ENCODE peak calls at places on chromosomes 13 and 19, in seven cellular contexts. One of them, this sample, is unnamed.

GRCh38 chr19:46428278-46429141 is at the start of gene PNMA8C:
- DNase-seq in HCT116: no peak
- DNase-seq in OCI-LY7: peak; percentile 87
- DNase-seq in hepatocyte: peak; percentile 77
- DNase-seq in neural progenitor cell: peak; percentile 97
- DNase-seq in SK-N-SH: peak; percentile 91
- DNase-seq in PC-3: no peak
- DNase-seq in this sample: peak; percentile 96

GRCh38 chr19:4647676-4648644 is 8.6 kb downstream of the TNFAIP8L1 start:
- DNase-seq in HCT116: no peak
- DNase-seq in OCI-LY7: no peak
- DNase-seq in hepatocyte: no peak
- DNase-seq in neural progenitor cell: no peak
- DNase-seq in SK-N-SH: no peak
- DNase-seq in PC-3: no peak
- DNase-seq in this sample: peak; percentile 63

GRCh38 chr13:97119899-97120745 is 102.0 kb upstream of the MBNL2 start:
- DNase-seq in HCT116: no peak
- DNase-seq in OCI-LY7: no peak
- DNase-seq in hepatocyte: no peak
- DNase-seq in neural progenitor cell: no peak
- DNase-seq in SK-N-SH: no peak
- DNase-seq in PC-3: peak; percentile 22
- DNase-seq in this sample: no peak

GRCh38 chr19:1754651-1755466 is 1.6 kb downstream of the ONECUT3 start:
- DNase-seq in HCT116: no peak
- DNase-seq in OCI-LY7: no peak
- DNase-seq in hepatocyte: no peak
- DNase-seq in neural progenitor cell: peak; percentile 70
- DNase-seq in SK-N-SH: no peak
- DNase-seq in PC-3: peak; percentile 34
- DNase-seq in this sample: peak; percentile 53

GRCh38 chr13:28541966-28542365 is 47.0 kb upstream of the FLT1 start:
- DNase-seq in HCT116: no peak
- DNase-seq in OCI-LY7: no peak
- DNase-seq in hepatocyte: no peak
- DNase-seq in neural progenitor cell: no peak
- DNase-seq in SK-N-SH: no peak
- DNase-seq in PC-3: no peak
- DNase-seq in this sample: no peak

GRCh38 chr19:19650331-19650730 is 6.9 kb upstream of the GMIP start:
- DNase-seq in HCT116: no peak
- DNase-seq in OCI-LY7: no peak
- DNase-seq in hepatocyte: no peak
- DNase-seq in neural progenitor cell: no peak
- DNase-seq in SK-N-SH: no peak
- DNase-seq in PC-3: no peak
- DNase-seq in this sample: no peak

GRCh38 chr13:106612688-106613087 is 44.8 kb upstream of the ARGLU1 start:
- DNase-seq in HCT116: no peak
- DNase-seq in OCI-LY7: no peak
- DNase-seq in hepatocyte: peak; percentile 75
- DNase-seq in neural progenitor cell: no peak
- DNase-seq in SK-N-SH: no peak
- DNase-seq in PC-3: no peak
- DNase-seq in this sample: no peak

GRCh38 chr13:79710376-79710775 is 229.4 kb downstream of the NDFIP2 start:
- DNase-seq in HCT116: no peak
- DNase-seq in OCI-LY7: no peak
- DNase-seq in hepatocyte: no peak
- DNase-seq in neural progenitor cell: no peak
- DNase-seq in SK-N-SH: peak; percentile 35
- DNase-seq in PC-3: no peak
- DNase-seq in this sample: no peak

GRCh38 chr13:84126671-84127171 is 244.4 kb upstream of the SLITRK1 start:
- DNase-seq in HCT116: no peak
- DNase-seq in OCI-LY7: no peak
- DNase-seq in hepatocyte: peak; percentile 5
- DNase-seq in neural progenitor cell: no peak
- DNase-seq in SK-N-SH: no peak
- DNase-seq in PC-3: no peak
- DNase-seq in this sample: no peak

GRCh38 chr13:102504002-102504401 is 92.8 kb upstream of the TPP2 start:
- DNase-seq in HCT116: no peak
- DNase-seq in OCI-LY7: no peak
- DNase-seq in hepatocyte: no peak
- DNase-seq in neural progenitor cell: no peak
- DNase-seq in SK-N-SH: peak; percentile 40
- DNase-seq in PC-3: no peak
- DNase-seq in this sample: no peak

GRCh38 chr19:28667348-28667977 is 545.5 kb downstream of the UQCRFS1 start:
- DNase-seq in HCT116: no peak
- DNase-seq in OCI-LY7: no peak
- DNase-seq in hepatocyte: no peak
- DNase-seq in neural progenitor cell: no peak
- DNase-seq in SK-N-SH: no peak
- DNase-seq in PC-3: no peak
- DNase-seq in this sample: peak; percentile 6

DNA sequence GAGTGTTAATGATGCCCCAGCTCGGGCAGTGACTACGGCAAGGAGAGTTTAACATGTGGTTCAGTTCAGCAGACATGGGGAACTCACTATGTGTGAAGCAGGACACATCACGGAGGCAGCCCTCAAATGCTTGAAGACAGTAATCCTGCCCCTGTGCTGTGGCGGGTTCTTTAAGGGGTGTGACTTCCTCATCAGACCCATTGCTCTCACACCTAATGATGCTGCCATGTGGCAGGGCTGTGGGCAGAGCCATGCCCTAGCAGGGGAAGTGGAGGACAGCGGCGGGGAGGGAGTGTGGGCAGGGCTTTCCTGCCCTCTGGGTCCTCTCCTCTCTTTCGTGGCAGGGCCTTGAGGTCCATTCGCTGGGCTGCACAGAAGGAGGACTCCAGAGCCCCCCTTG is 131.0 kb upstream of the GJB6 start:
- DNase-seq in HCT116: no peak
- DNase-seq in OCI-LY7: no peak
- DNase-seq in hepatocyte: no peak
- DNase-seq in neural progenitor cell: no peak
- DNase-seq in SK-N-SH: no peak
- DNase-seq in PC-3: no peak
- DNase-seq in this sample: no peak
- H3K27ac ChIP-seq in HCT116: no peak overlapping the region
- H3K27ac ChIP-seq in OCI-LY7: no peak overlapping the region
- H3K27ac ChIP-seq in hepatocyte: no peak overlapping the region
- H3K27ac ChIP-seq in neural progenitor cell: no peak overlapping the region
- H3K27ac ChIP-seq in SK-N-SH: no peak overlapping the region
- H3K27ac ChIP-seq in PC-3: no peak overlapping the region
- H3K27ac ChIP-seq in this sample: no peak overlapping the region

DNA sequence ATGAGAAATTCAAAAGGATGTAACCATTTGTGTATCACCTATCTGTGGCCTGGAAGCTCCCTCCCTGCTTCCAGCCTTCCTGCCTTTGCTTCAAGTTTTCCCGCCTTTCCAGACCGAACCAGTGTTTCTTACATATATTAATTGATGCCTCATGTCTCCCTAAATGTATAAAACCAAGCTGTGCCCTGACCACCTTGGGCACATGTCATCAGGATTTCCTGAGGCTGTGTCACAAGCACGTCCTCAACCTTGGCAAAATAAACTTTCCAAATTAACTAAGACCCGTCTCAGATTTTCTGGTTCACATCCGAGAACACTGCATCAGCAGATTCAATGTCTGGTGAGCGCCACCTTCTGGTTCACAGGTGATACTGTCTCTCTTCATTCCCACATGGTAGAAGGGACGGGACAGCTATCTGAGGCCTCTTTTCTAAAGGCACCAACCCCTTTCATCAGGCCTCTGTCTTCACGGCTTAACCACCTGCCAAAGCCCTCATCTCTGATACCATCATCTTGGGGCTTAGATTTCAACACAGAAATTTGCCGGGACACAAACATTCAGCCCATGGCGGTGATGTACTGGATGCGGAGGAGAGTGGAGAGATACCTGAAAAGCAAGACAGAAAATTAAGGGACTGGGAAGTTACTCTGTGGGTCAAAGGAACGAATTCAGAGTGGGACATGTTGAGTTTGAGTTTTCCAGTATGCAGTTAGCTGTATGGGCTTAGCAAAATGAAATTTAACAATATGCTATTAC is 58.7 kb upstream of the PABPC3 start:
- DNase-seq in HCT116: peak; percentile 55
- DNase-seq in OCI-LY7: peak; percentile 71
- DNase-seq in hepatocyte: peak; percentile 77
- DNase-seq in neural progenitor cell: peak; percentile 82
- DNase-seq in SK-N-SH: peak; percentile 62
- DNase-seq in PC-3: peak; percentile 68
- DNase-seq in this sample: peak; percentile 90
- TF ChIP-seq EZH2phosphoT487 in HCT116: no peak
- TF ChIP-seq EZH2phosphoT487 in OCI-LY7: no peak
- TF ChIP-seq EZH2phosphoT487 in hepatocyte: no peak
- TF ChIP-seq EZH2phosphoT487 in neural progenitor cell: no peak
- TF ChIP-seq EZH2phosphoT487 in SK-N-SH: no peak
- TF ChIP-seq EZH2phosphoT487 in PC-3: no peak
- TF ChIP-seq EZH2phosphoT487 in this sample: no peak

DNA sequence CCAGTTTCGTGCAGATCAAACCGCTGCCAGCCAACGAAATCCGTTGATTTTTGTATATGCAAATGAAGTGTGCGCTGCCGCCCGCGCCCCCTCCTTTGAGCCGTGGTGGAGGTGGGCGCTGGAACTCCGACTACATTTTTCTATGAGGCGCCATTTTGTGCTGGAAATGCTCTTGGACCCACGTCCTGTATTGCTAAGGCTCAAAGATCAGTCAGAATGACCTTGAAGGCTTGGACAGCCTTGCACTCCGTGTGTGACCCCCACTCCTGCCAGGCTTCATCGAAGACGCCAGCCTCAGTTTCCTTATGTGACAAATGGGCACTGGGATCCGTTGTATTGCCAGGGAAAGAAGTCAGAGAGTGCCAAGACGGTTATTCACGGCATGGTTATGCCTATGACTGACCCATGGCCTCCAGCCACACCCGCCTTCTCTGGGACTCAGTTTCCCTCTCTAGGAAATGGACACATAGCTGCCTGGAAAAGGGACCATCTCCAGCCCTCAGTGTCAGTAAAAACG is 790 bp upstream of the UBE2S start:
- DNase-seq in HCT116: no peak
- DNase-seq in OCI-LY7: no peak
- DNase-seq in hepatocyte: no peak
- DNase-seq in neural progenitor cell: no peak
- DNase-seq in SK-N-SH: no peak
- DNase-seq in PC-3: no peak
- DNase-seq in this sample: no peak
- H3K27ac ChIP-seq in HCT116: peak overlapping the region; percentile 95
- H3K27ac ChIP-seq in OCI-LY7: peak overlapping the region; percentile 92
- H3K27ac ChIP-seq in hepatocyte: peak overlapping the region; percentile 95
- H3K27ac ChIP-seq in neural progenitor cell: no peak overlapping the region
- H3K27ac ChIP-seq in SK-N-SH: peak overlapping the region; percentile 98
- H3K27ac ChIP-seq in PC-3: peak overlapping the region; percentile 57
- H3K27ac ChIP-seq in this sample: peak overlapping the region; percentile 89

DNA sequence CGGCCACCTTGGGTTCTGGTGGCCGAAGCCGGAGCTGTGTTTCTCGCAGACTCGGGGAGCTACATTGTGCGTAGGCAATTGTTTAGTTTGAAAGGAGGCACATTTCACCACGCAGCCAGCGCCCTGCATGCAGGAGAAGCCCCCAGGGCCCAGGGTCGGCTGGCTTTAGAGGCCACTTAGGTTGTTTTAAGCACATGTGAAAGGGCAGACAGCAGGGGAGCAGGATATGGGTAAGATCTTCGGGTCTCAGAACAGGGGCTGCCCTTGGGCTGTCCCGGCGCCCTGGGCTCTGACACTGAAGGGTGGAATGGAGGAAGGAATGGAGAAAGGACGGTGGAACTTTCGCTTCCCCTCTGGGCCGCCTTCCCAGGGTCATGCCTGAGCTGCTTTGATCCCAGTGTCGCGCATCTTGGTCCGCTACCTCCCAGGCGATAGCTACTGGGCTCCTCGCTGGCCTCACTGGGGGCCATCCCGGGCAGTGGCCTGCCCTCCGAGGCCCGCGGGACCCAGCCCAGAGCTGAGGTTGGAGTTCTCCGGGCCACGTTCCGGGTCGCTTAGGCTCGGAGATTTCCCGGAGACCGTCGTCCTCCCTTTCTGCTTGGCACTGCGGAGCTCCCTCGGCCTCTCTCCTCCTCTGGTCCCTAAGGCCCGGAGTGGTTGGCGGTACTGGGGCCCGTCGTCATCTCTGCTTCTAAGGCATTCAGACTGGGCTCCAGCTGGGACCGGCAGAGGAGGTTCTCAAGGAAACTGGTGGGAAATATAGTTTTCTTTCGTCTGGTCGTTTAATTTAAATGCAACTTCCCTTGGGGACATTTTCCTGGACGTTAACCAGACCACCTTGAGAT is 4.3 kb upstream of the POU4F1 start:
- DNase-seq in HCT116: no peak
- DNase-seq in OCI-LY7: no peak
- DNase-seq in hepatocyte: no peak
- DNase-seq in neural progenitor cell: peak; percentile 62
- DNase-seq in SK-N-SH: peak; percentile 45
- DNase-seq in PC-3: no peak
- DNase-seq in this sample: peak; percentile 72
- TF ChIP-seq EZH2phosphoT487 in HCT116: no peak
- TF ChIP-seq EZH2phosphoT487 in OCI-LY7: no peak
- TF ChIP-seq EZH2phosphoT487 in hepatocyte: no peak
- TF ChIP-seq EZH2phosphoT487 in neural progenitor cell: peak; percentile 59
- TF ChIP-seq EZH2phosphoT487 in SK-N-SH: no peak
- TF ChIP-seq EZH2phosphoT487 in PC-3: no peak
- TF ChIP-seq EZH2phosphoT487 in this sample: no peak

GRCh38 chr19:38879400-38879751 is 1.3 kb upstream of the RINL start:
- DNase-seq in HCT116: no peak
- DNase-seq in OCI-LY7: no peak
- DNase-seq in hepatocyte: peak; percentile 54
- DNase-seq in neural progenitor cell: no peak
- DNase-seq in SK-N-SH: peak; percentile 11
- DNase-seq in PC-3: no peak
- DNase-seq in this sample: no peak

GRCh38 chr19:38880882-38881609 is 3.0 kb upstream of the RINL start:
- DNase-seq in HCT116: no peak
- DNase-seq in OCI-LY7: no peak
- DNase-seq in hepatocyte: no peak
- DNase-seq in neural progenitor cell: no peak
- DNase-seq in SK-N-SH: peak; percentile 25
- DNase-seq in PC-3: no peak
- DNase-seq in this sample: no peak

GRCh38 chr19:38880076-38880881 is 2.2 kb upstream of the RINL start:
- DNase-seq in HCT116: no peak
- DNase-seq in OCI-LY7: no peak
- DNase-seq in hepatocyte: no peak
- DNase-seq in neural progenitor cell: peak; percentile 31
- DNase-seq in SK-N-SH: peak; percentile 12
- DNase-seq in PC-3: no peak
- DNase-seq in this sample: peak; percentile 62

GRCh38 chr19:38877781-38878574 is at the start of gene RINL:
- DNase-seq in HCT116: no peak
- DNase-seq in OCI-LY7: peak; percentile 87
- DNase-seq in hepatocyte: peak; percentile 56
- DNase-seq in neural progenitor cell: no peak
- DNase-seq in SK-N-SH: peak; percentile 49
- DNase-seq in PC-3: no peak
- DNase-seq in this sample: peak; percentile 43

GRCh38 chr19:38878575-38879399 is 712 bp upstream of the RINL start:
- DNase-seq in HCT116: no peak
- DNase-seq in OCI-LY7: no peak
- DNase-seq in hepatocyte: no peak
- DNase-seq in neural progenitor cell: no peak
- DNase-seq in SK-N-SH: peak; percentile 20
- DNase-seq in PC-3: no peak
- DNase-seq in this sample: peak; percentile 41
- H3K27ac ChIP-seq in HCT116: peak overlapping the region; percentile 77
- H3K27ac ChIP-seq in OCI-LY7: peak overlapping the region; percentile 90
- H3K27ac ChIP-seq in hepatocyte: peak overlapping the region; percentile 95
- H3K27ac ChIP-seq in neural progenitor cell: no peak overlapping the region
- H3K27ac ChIP-seq in SK-N-SH: peak overlapping the region; percentile 63
- H3K27ac ChIP-seq in PC-3: no peak overlapping the region
- H3K27ac ChIP-seq in this sample: no peak overlapping the region

This sample was measured in GM23338.